ENCODE peak calls at places on chromosomes 13 and 19, in ten cellular contexts. E is CD8-positive, alpha-beta T cell; U is dorsolateral prefrontal cortex; Q is BJ; Y is HFF-Myc; L is pancreas; K is mucosa of descending colon; S is right lobe of liver; W is GM12865; M is PC-3. H is an unnamed sample.

GRCh38 chr13:23547000-23547590 is 23.1 kb upstream of the TNFRSF19 start:
- DNase-seq in E (no peak), U (no peak), Q (no peak), Y (no peak), L (no peak), K (no peak), S (no peak), W (no peak), M (no peak), H (peak; percentile 40)

GRCh38 chr13:41271456-41272285 is 8.3 kb upstream of the MTRF1 start:
- DNase-seq in E (peak; percentile 24), U (no peak), Q (no peak), Y (no peak), L (no peak), K (no peak), S (no peak), W (peak; percentile 54), M (no peak), H (no peak)

GRCh38 chr13:31053896-31054295 is 107.8 kb downstream of the HSPH1 start:
- DNase-seq in E (no peak), U (no peak), Q (no peak), Y (no peak), L (no peak), K (no peak), S (no peak), W (no peak), M (no peak), H (no peak)

GRCh38 chr13:28981530-28981929 is 161.4 kb downstream of the MTUS2 start:
- DNase-seq in E (no peak), U (no peak), Q (no peak), Y (no peak), L (no peak), K (no peak), S (peak; percentile 52), W (no peak), M (no peak), H (no peak)

GRCh38 chr19:17138937-17139598 is 63.5 kb downstream of the MYO9B start:
- DNase-seq in E (no peak), U (no peak), Q (no peak), Y (no peak), L (peak; percentile 79), K (no peak), S (peak; percentile 94), W (no peak), M (no peak), H (no peak)

GRCh38 chr19:12665646-12666304 is 767 bp downstream of the MAN2B1 start:
- DNase-seq in E (peak; percentile 34), U (no peak), Q (no peak), Y (no peak), L (no peak), K (no peak), S (no peak), W (peak; percentile 47), M (no peak), H (no peak)

GRCh38 chr13:22235285-22235949 is 564.5 kb downstream of the FGF9 start:
- DNase-seq in E (no peak), U (no peak), Q (no peak), Y (no peak), L (no peak), K (no peak), S (no peak), W (no peak), M (no peak), H (no peak)

GRCh38 chr13:85969331-85969730 is 170.1 kb upstream of the SLITRK6 start:
- DNase-seq in E (no peak), U (no peak), Q (no peak), Y (no peak), L (no peak), K (no peak), S (no peak), W (no peak), M (no peak), H (no peak)

GRCh38 chr19:1859319-1859718 is 4.1 kb downstream of the KLF16 start:
- DNase-seq in E (no peak), U (no peak), Q (no peak), Y (no peak), L (no peak), K (peak; percentile 57), S (no peak), W (no peak), M (no peak), H (no peak)

GRCh38 chr19:17908244-17908643 is 24.6 kb upstream of the CCDC124 start:
- DNase-seq in E (no peak), U (no peak), Q (no peak), Y (no peak), L (no peak), K (no peak), S (no peak), W (no peak), M (no peak), H (no peak)

GRCh38 chr19:2719232-2719735 is 1.9 kb downstream of the DIRAS1 start:
- DNase-seq in E (no peak), U (no peak), Q (no peak), Y (no peak), L (no peak), K (no peak), S (no peak), W (no peak), M (no peak), H (no peak)

GRCh38 chr13:41931337-41931736 is 29.6 kb downstream of the VWA8 start:
- DNase-seq in E (no peak), U (no peak), Q (no peak), Y (no peak), L (no peak), K (no peak), S (no peak), W (no peak), M (peak; percentile 41), H (peak; percentile 58)

GRCh38 chr19:38430931-38431330 is 2.6 kb upstream of the RYR1 start:
- DNase-seq in E (no peak), U (no peak), Q (no peak), Y (no peak), L (no peak), K (no peak), S (no peak), W (no peak), M (no peak), H (no peak)

GRCh38 chr19:38437917-38438316 is 4.4 kb downstream of the RYR1 start:
- DNase-seq in E (no peak), U (no peak), Q (no peak), Y (no peak), L (no peak), K (no peak), S (no peak), W (no peak), M (no peak), H (no peak)

GRCh38 chr19:38437295-38437694 is 3.8 kb downstream of the RYR1 start:
- DNase-seq in E (no peak), U (no peak), Q (no peak), Y (no peak), L (no peak), K (no peak), S (no peak), W (no peak), M (no peak), H (no peak)

GRCh38 chr19:38433268-38433733 is at the start of gene RYR1:
- DNase-seq in E (peak; percentile 39), U (peak; percentile 72), Q (no peak), Y (no peak), L (peak; percentile 41), K (peak; percentile 47), S (no peak), W (peak; percentile 30), M (no peak), H (no peak)

GRCh38 chr19:38434549-38435051 is 1.1 kb downstream of the RYR1 start:
- DNase-seq in E (no peak), U (peak; percentile 48), Q (no peak), Y (no peak), L (peak; percentile 34), K (no peak), S (no peak), W (no peak), M (no peak), H (no peak)
- H3K4me3 ChIP-seq in E (no peak overlapping the region), U (peak overlapping the region; percentile 55), Q (no peak overlapping the region), Y (no peak overlapping the region), L (no peak overlapping the region), K (no peak overlapping the region), S (no peak overlapping the region), W (no peak overlapping the region), M (no peak overlapping the region), H (no peak overlapping the region)

GRCh38 chr13:99433543-99434075 is 67.7 kb upstream of the TM9SF2 start:
- DNase-seq in E (peak; percentile 20), U (no peak), Q (no peak), Y (no peak), L (no peak), K (no peak), S (no peak), W (peak; percentile 51), M (no peak), H (no peak)
- TF ChIP-seq CTCF in E (no peak), U (no peak), Q (no peak), Y (no peak), L (no peak), K (no peak), S (no peak), W (no peak), M (no peak), H (no peak)

DNA sequence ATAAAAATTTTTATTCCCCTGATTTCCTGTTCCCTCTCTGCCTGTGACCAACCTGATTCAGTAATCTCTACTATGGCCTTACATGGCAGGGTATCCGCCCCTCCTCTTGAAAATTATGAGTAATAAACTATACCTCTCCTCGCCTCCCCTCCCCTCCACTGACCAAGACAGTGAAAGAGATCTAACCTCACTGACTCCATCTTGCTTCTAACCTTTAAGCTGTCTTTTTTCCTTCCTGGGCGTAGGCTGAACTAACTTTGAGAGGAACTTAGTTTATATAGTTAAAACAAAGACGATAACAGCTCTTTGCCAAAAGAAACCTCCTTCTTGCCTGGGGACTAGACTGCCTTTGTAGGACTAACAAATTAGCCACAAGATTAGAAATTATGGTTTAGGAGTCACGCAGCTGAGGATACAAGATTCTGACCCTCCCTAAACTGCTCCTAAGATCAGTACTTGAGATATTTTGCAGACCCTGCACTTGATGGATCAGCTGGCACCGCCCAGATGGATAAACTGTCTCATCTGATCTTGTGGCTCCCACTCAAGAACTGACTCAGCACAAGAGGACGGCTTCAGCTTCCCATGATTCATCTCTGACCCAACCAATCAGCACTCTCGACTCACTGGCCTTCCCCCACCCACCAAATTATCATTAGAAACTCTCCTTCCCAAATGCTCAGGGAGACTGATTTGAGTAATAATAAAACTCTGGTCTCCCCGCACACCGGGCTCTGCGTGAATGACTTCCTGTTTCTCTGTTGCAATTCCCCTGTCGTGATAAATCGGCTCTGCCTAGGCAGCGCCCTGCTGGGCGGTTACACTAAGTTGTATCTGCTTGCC is 187.1 kb downstream of the TDRD3 start:
- DNase-seq in E (no peak), U (no peak), Q (no peak), Y (peak; percentile 20), L (no peak), K (no peak), S (no peak), W (peak; percentile 5), M (peak; percentile 26), H (peak; percentile 84)
- H3K4me3 ChIP-seq in E (no peak overlapping the region), U (peak overlapping the region; percentile 32), Q (no peak overlapping the region), Y (no peak overlapping the region), L (no peak overlapping the region), K (no peak overlapping the region), S (no peak overlapping the region), W (no peak overlapping the region), M (no peak overlapping the region), H (peak overlapping the region; percentile 40)

DNA sequence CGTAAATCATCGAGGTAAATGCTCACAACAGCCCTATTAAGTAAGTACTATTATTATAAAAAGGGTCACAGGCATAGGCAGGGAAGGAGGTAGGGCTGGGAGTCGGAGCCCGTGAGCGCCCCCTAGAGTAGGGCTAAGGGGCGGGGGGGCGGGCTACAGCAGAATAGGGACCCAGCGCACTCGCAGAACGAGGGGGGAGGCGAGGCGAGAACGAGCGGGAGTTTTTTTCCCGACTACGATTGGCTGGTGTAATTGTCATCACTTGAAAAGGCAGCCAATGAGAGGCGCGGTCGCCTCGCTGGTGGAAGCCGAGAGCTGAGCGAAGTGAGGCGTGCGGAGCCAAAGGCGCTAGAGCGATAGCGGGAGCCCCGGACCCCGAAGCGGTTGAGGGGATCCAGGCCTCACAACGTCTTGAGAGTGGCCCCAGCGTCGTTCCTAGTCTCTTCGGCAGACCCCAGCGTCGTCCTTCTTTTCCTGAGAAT is 24.2 kb downstream of the KEAP1 start:
- DNase-seq in E (peak; percentile 94), U (peak; percentile 95), Q (peak; percentile 62), Y (peak; percentile 59), L (peak; percentile 92), K (peak; percentile 84), S (peak; percentile 79), W (peak; percentile 58), M (peak; percentile 59), H (peak; percentile 87)
- TF ChIP-seq CTCF in E (peak; percentile 74), U (peak; percentile 92), Q (peak; percentile 70), Y (peak; percentile 35), L (peak; percentile 65), K (peak; percentile 60), S (no peak), W (peak; percentile 37), M (peak; percentile 32), H (peak; percentile 46)

H was measured in AG10803.